ENCODE peak calls at places on chromosome 5, in five cellular contexts. A, S, V, N and B are unnamed samples.

GRCh38 chr5:139676951-139677367 is 28.8 kb downstream of the CXXC5 start:
- DNase-seq in S (no peak), N (no peak), V (no peak), A (no peak), B (no peak)

GRCh38 chr5:93162201-93162654 is 418.8 kb downstream of the NR2F1-AS1 start:
- DNase-seq in A (peak; percentile 21), N (no peak), V (no peak), S (no peak), B (no peak)

GRCh38 chr5:91383956-91384300 is 811 bp upstream of the ARRDC3 start:
- DNase-seq in N (peak; percentile 20), A (peak; percentile 26), S (peak; percentile 55), V (no peak), B (no peak)

GRCh38 chr5:91266184-91266705 is 116.9 kb downstream of the ARRDC3 start:
- DNase-seq in A (peak; percentile 85), S (no peak), V (no peak), N (no peak), B (peak; percentile 27)

GRCh38 chr5:118791986-118792734 is 196.2 kb downstream of the DTWD2 start:
- DNase-seq in V (peak; percentile 42), A (peak; percentile 53), S (no peak), N (peak; percentile 45), B (peak; percentile 38)

GRCh38 chr5:42992035-42992570 is 48.0 kb downstream of the ANXA2R start:
- DNase-seq in V (no peak), S (peak; percentile 92), N (peak; percentile 87), A (no peak), B (peak; percentile 73)

GRCh38 chr5:113293068-113293571 is 141.7 kb downstream of the TSSK1B start:
- DNase-seq in S (no peak), V (no peak), A (peak; percentile 41), N (no peak), B (no peak)

GRCh38 chr5:56019306-56020272 is 24.8 kb upstream of the IL6ST start:
- DNase-seq in S (no peak), A (no peak), N (no peak), V (peak; percentile 74), B (no peak)

GRCh38 chr5:14896091-14896490 is 24.5 kb upstream of the ANKH start:
- DNase-seq in V (no peak), N (no peak), A (no peak), S (no peak), B (no peak)

GRCh38 chr5:146516151-146516475 is at the start of gene GPR151:
- DNase-seq in S (no peak), A (no peak), V (no peak), N (no peak), B (no peak)

GRCh38 chr5:22787807-22788206 is 65.3 kb downstream of the CDH12 start:
- DNase-seq in N (no peak), V (no peak), S (no peak), A (no peak), B (no peak)

GRCh38 chr5:14108170-14108996 is 34.8 kb upstream of the TRIO start:
- DNase-seq in V (no peak), S (peak; percentile 59), A (peak; percentile 76), N (peak; percentile 65), B (peak; percentile 75)

GRCh38 chr5:61817472-61818326 is 485.6 kb downstream of the ZSWIM6 start:
- DNase-seq in N (peak; percentile 53), A (peak; percentile 63), S (no peak), V (peak; percentile 19), B (no peak)

GRCh38 chr5:55699041-55699688 is 13.0 kb downstream of the SLC38A9 start:
- DNase-seq in N (no peak), S (no peak), A (no peak), V (no peak), B (peak; percentile 29)

GRCh38 chr5:159337291-159337974 is 7.1 kb upstream of the IL12B start:
- DNase-seq in N (no peak), V (no peak), A (peak; percentile 73), S (no peak), B (no peak)

GRCh38 chr5:147763791-147764525 is 18.6 kb downstream of the JAKMIP2 start:
- DNase-seq in V (no peak), A (no peak), S (no peak), N (no peak), B (no peak)

GRCh38 chr5:137575847-137576246 is 76.7 kb upstream of the SPOCK1 start:
- DNase-seq in N (no peak), S (no peak), A (peak; percentile 56), V (no peak), B (no peak)

GRCh38 chr5:180631549-180632392 is 17.6 kb downstream of the FLT4 start:
- DNase-seq in V (no peak), S (peak; percentile 36), N (no peak), A (no peak), B (no peak)

GRCh38 chr5:111115229-111115628 is 23.1 kb downstream of the WDR36 start:
- DNase-seq in N (no peak), V (no peak), S (no peak), A (no peak), B (no peak)

GRCh38 chr5:180209137-180209581 is at the start of gene RASGEF1C:
- DNase-seq in S (peak; percentile 71), N (no peak), A (peak; percentile 82), V (no peak), B (peak; percentile 78)

GRCh38 chr5:93915142-93915553 is 173.7 kb upstream of the POU5F2 start:
- DNase-seq in A (no peak), S (no peak), N (no peak), V (peak; percentile 15), B (peak; percentile 10)

GRCh38 chr5:39138892-39139291 is 64.7 kb upstream of the RICTOR start:
- DNase-seq in V (peak; percentile 4), S (no peak), N (no peak), A (peak; percentile 67), B (no peak)

GRCh38 chr5:176388341-176389113 is at the start of the genes HIGD2A and NOP16:
- DNase-seq in V (peak; percentile 98), S (peak; percentile 100), A (peak; percentile 99), N (peak; percentile 99), B (peak; percentile 96)

GRCh38 chr5:144368556-144368955 is 197.9 kb downstream of the KCTD16 start:
- DNase-seq in S (no peak), V (no peak), N (no peak), A (no peak), B (no peak)

GRCh38 chr5:78269088-78269703 is 25.3 kb downstream of the AP3B1 start:
- DNase-seq in N (no peak), S (no peak), A (peak; percentile 52), V (no peak), B (peak; percentile 21)
- TF ChIP-seq CTCF in N (peak; percentile 54), S (peak; percentile 48), A (peak; percentile 74), V (peak; percentile 27), B (peak; percentile 27)

DNA sequence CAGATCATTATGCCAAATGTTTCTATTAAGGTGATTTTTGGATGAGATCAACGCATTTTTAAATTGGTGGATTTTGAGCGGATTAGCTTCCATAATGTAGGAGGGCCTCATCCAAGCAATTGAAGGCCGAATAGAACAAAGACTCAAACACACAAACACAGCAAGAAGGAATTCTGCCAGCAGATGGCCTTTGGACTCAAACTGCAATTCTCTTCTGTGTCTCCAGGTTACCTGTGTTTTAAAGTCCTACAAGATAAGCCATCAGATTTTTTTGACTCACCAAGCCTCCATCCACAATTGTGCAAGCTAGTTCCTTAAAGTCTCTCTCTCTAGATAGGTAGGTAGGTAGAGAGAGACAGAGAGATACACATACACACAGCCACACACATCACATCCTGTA is 25.5 kb downstream of the CDH6 start:
- DNase-seq in N (no peak), A (no peak), V (no peak), S (no peak), B (no peak)
- TF ChIP-seq CTCF in N (no peak), A (no peak), V (no peak), S (no peak), B (no peak)

GRCh38 chr5:82104872-82105271 is 133.0 kb downstream of the ATG10 start:
- DNase-seq in V (no peak), A (no peak), S (no peak), N (no peak), B (no peak)

GRCh38 chr5:82106207-82106606 is 134.4 kb downstream of the ATG10 start:
- DNase-seq in V (no peak), N (no peak), A (no peak), S (no peak), B (no peak)

GRCh38 chr5:82107277-82107676 is 135.5 kb downstream of the ATG10 start:
- DNase-seq in S (no peak), V (peak; percentile 10), N (no peak), A (peak; percentile 13), B (no peak)

GRCh38 chr5:82105457-82105856 is 133.6 kb downstream of the ATG10 start:
- DNase-seq in V (no peak), N (no peak), S (no peak), A (no peak), B (no peak)

DNA sequence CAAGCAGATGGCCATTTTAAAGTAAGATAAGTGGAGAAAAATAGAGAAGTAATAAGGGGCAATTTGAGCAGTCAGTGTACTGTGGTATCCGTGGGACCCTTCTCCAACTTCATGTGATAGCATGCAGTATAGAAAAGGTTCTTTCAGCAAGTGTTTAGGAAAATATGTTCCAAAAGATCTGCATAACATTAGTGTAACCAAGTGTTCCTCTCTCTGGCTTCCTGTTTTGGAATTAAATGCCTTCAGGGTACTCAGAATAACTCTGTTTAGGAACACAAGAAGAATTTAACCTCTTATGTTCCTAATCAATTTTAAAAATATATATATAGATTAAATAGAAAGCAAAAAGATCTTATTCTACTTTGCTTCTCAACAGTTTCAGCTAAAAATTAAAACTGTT is 135.0 kb downstream of the ATG10 start:
- DNase-seq in S (no peak), A (no peak), V (no peak), N (no peak), B (no peak)
- TF ChIP-seq CTCF in S (no peak), A (no peak), V (no peak), N (no peak), B (no peak)

GRCh38 chr5:32471784-32472183 is 27.2 kb upstream of the ZFR start:
- DNase-seq in A (no peak), V (no peak), N (no peak), S (no peak), B (no peak)
- TF ChIP-seq CTCF in A (no peak), V (no peak), N (no peak), S (no peak), B (peak; percentile 6)

GRCh38 chr5:145479862-145480261 is 355.3 kb downstream of the PRELID2 start:
- DNase-seq in N (no peak), V (no peak), A (no peak), S (no peak), B (no peak)
- TF ChIP-seq CTCF in N (no peak), V (no peak), A (no peak), S (no peak), B (no peak)

DNA sequence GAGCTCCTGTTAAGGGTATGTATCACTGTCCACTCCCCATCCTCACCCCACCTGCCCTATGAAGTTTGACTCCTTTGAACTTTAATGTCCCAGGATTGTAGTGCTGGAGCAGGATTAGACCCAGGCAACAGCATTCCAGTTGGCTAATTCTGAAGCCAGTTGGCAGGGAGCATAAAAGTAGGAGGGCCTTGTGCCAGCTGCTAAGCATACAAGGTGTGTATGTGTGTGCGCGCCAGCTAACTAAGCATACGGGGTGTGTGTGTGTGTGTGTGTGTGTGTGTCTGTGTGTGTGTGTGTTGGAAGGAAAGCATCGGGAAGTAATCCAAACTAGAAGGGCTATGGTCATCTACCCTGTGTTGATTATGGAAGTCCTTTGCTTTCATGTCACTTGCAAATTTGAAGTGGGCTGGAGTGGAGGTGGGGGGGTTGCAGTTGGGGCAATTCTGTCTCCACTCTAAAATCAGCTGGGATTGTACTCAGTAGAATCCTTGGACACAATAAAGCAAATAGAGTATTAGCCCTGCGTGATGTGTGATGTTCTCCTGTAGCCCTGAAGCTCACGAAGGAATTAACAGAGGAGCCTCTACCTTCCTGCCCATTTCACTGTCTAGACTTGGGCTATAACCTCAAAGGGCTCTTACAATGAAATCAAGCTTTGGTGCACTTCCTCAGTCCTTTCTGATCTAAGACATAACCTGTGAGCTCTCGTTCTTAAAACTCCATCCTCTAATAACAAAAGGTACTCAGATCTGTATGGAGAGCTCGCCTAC is 26.9 kb downstream of the HMGCR start:
- DNase-seq in S (peak; percentile 68), N (no peak), A (no peak), V (no peak), B (no peak)
- TF ChIP-seq CTCF in S (no peak), N (no peak), A (no peak), V (no peak), B (no peak)